ENCODE peak calls at places on chromosomes 13 and 19, in seven cellular contexts. Y, L, F, A, M, Q and U are unnamed samples.

GRCh38 chr13:112638919-112639318 is 50.9 kb upstream of the ATP11A start:
- DNase-seq in Q (no peak), M (no peak), Y (no peak), L (no peak), A (no peak), F (no peak), U (no peak)

GRCh38 chr13:39144941-39145533 is 106.8 kb downstream of the NHLRC3 start:
- DNase-seq in Q (peak; percentile 7), M (no peak), Y (peak; percentile 73), F (peak; percentile 41), A (peak; percentile 80), L (peak; percentile 79), U (peak; percentile 65)

GRCh38 chr13:32594339-32594738 is 8.1 kb downstream of the PDS5B start:
- DNase-seq in A (no peak), Y (no peak), Q (no peak), L (peak; percentile 44), M (no peak), F (no peak), U (peak; percentile 52)

GRCh38 chr19:4043966-4044365 is 22.7 kb downstream of the ZBTB7A start:
- DNase-seq in F (no peak), L (no peak), M (no peak), Y (no peak), Q (no peak), A (no peak), U (no peak)

GRCh38 chr13:49641810-49642291 is 13.5 kb downstream of the ARL11 start:
- DNase-seq in M (peak; percentile 73), Q (no peak), A (no peak), Y (peak; percentile 35), F (no peak), L (peak; percentile 94), U (peak; percentile 36)

GRCh38 chr13:23656637-23657036 is 86.4 kb downstream of the TNFRSF19 start:
- DNase-seq in Y (no peak), A (no peak), F (no peak), Q (no peak), L (peak; percentile 69), M (no peak), U (no peak)

GRCh38 chr13:98778749-98779148 is 26.3 kb upstream of the SLC15A1 start:
- DNase-seq in L (no peak), F (no peak), A (no peak), Y (no peak), M (no peak), Q (no peak), U (peak; percentile 22)

GRCh38 chr13:84873951-84874350 is 925.3 kb downstream of the SLITRK6 start:
- DNase-seq in M (no peak), A (no peak), Y (no peak), F (no peak), L (no peak), Q (no peak), U (no peak)

GRCh38 chr13:59111711-59112110 is 1052.0 kb downstream of the DIAPH3 start:
- DNase-seq in F (no peak), Y (no peak), L (peak; percentile 0), M (no peak), A (no peak), Q (no peak), U (no peak)

GRCh38 chr19:45049073-45049736 is 10.4 kb downstream of the CLASRP start:
- DNase-seq in L (no peak), Y (no peak), M (no peak), F (no peak), A (no peak), Q (peak; percentile 77), U (no peak)

GRCh38 chr13:52155177-52155576 is 4.2 kb downstream of the NEK3 start:
- DNase-seq in M (no peak), A (no peak), L (no peak), Q (no peak), Y (no peak), F (no peak), U (no peak)

GRCh38 chr13:94515911-94516310 is 36.4 kb upstream of the DCT start:
- DNase-seq in Q (no peak), F (no peak), M (no peak), A (no peak), L (no peak), Y (no peak), U (no peak)

GRCh38 chr13:23506821-23507210 is 63.4 kb upstream of the TNFRSF19 start:
- DNase-seq in A (no peak), F (no peak), M (no peak), Y (peak; percentile 21), Q (no peak), L (peak; percentile 81), U (peak; percentile 17)

GRCh38 chr19:32097620-32098019 is 247.8 kb upstream of the ZNF507 start:
- DNase-seq in A (no peak), Y (no peak), F (no peak), Q (peak; percentile 20), L (no peak), M (no peak), U (no peak)

GRCh38 chr13:30933334-30933681 is 852 bp downstream of the TEX26 start:
- DNase-seq in M (no peak), L (no peak), Y (no peak), Q (no peak), A (no peak), F (no peak), U (no peak)

GRCh38 chr19:39160523-39160861 is 34.9 kb downstream of the PAK4 start:
- DNase-seq in M (no peak), Q (no peak), F (no peak), L (peak; percentile 79), A (no peak), Y (peak; percentile 77), U (peak; percentile 58)

GRCh38 chr13:35700661-35701060 is 224.2 kb upstream of the MAB21L1 start:
- DNase-seq in A (no peak), M (no peak), L (peak; percentile 71), Q (no peak), F (no peak), Y (no peak), U (no peak)

GRCh38 chr13:39498471-39499114 is 104.4 kb downstream of the LHFPL6 start:
- DNase-seq in L (no peak), Y (no peak), M (no peak), Q (no peak), F (no peak), A (peak; percentile 58), U (no peak)

DNA sequence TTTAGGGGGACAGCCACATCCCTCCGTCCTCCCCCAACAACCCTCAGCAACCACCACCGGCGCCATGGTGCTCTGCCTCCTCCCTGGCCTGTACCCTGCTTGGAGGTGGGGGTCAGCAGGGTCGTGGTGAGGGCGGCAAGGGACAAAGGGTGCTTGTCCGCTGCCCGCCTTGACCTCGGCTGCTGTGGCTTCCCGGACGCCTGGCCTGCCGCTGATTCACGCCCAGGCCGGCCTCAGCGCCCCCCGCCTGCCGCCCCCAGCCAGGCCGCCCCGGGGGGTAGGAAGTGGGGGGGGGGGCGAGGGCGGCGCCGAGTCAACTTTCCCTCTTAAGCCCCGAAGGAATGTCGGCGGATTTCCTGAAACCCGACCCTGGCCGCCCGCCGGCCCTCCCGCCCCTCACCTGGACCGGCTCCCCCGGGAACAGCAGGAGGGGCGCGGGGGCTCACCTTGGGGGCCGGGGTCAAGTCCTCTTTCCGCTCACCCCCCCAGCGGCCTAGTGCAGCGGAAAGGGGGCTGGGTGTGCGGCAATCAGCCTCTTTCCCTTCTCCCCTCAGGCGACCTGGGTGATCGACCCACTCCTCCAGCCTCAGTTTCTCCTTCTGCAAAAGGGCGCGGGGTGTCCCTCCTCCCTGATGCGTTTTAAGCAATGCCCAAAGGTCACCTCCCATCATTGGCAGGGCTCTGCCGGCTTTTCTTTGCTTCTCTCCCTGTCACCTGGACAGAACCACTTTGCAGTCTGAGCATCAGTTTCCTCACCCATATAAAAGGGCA is 1.9 kb upstream of the TMEM59L start:
- DNase-seq in F (no peak), Q (no peak), Y (no peak), L (no peak), A (peak; percentile 74), M (no peak), U (no peak)
- TF ChIP-seq EZH2 in F (no peak), Q (peak; percentile 99), Y (no peak), L (no peak), A (peak; percentile 4), M (peak; percentile 97), U (peak; percentile 97)

DNA sequence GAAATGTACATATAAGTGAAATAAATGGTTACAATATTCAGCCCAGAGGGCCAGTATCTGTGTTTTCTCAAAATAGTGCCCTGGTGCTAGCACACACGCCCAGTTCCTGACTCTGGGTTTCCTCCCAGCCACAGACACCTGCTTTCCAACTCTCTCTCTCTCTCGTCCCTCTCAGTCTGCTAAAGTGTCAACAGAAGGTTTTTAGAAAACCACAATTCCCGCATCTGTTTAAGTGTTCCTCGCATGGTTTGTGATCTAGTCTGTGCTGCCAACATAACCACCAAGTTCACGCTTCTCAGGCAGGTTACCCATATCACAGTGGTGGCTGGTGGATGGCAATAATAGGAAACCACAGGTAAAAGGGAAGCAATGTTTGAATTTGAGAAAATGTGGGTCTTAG is 17.8 kb upstream of the UPF3A start:
- DNase-seq in A (no peak), M (no peak), F (no peak), Y (no peak), Q (peak; percentile 91), L (no peak), U (no peak)
- H3K4me1 ChIP-seq in A (peaks cover 5% of the 10 kb centered on the region), M (no peaks in the 10 kb centered on the region), F (no peaks in the 10 kb centered on the region), Y (no peaks in the 10 kb centered on the region), Q (peaks cover 90% of the 10 kb centered on the region), L (peaks cover 26% of the 10 kb centered on the region), U (no peaks in the 10 kb centered on the region)

GRCh38 chr13:67015976-67016600 is 214.0 kb downstream of the PCDH9 start:
- DNase-seq in Y (no peak), A (no peak), Q (no peak), M (no peak), L (no peak), F (no peak), U (no peak)

GRCh38 chr13:67018775-67019174 is 211.4 kb downstream of the PCDH9 start:
- DNase-seq in L (no peak), Y (no peak), F (no peak), M (no peak), A (no peak), Q (no peak), U (no peak)

GRCh38 chr13:67013709-67014108 is 216.4 kb downstream of the PCDH9 start:
- DNase-seq in A (no peak), M (no peak), Q (no peak), F (no peak), Y (no peak), L (no peak), U (no peak)

DNA sequence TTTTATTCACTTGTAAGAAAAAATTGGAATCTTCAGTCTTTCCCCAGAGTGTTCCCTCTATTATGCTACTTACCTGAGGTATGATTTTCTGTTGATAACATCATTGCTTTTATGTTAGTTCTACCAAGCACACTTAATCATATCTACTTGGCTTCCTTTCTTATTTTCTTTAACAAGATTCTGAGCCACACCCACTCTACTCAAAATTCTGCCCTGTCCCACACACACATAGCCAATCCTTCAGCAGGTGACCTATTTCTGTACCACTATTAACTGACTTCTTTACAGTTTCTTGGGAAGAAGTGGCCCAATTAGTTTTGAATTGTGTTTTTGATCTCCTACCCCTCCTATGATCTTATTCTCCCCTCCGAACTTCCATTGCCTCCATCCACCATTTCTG is 215.7 kb downstream of the PCDH9 start:
- DNase-seq in L (no peak), Q (no peak), M (no peak), F (no peak), Y (no peak), A (no peak), U (no peak)
- H3K9me2 ChIP-seq in L (no peaks in the 10 kb centered on the region), Q (no peaks in the 10 kb centered on the region), M (no peaks in the 10 kb centered on the region), F (no peaks in the 10 kb centered on the region), Y (no peaks in the 10 kb centered on the region), A (no peaks in the 10 kb centered on the region), U (no peaks in the 10 kb centered on the region)

GRCh38 chr19:21508198-21508597 is 2.8 kb downstream of the ZNF429 start:
- DNase-seq in F (no peak), L (no peak), M (no peak), A (no peak), Y (no peak), Q (no peak), U (no peak)

GRCh38 chr19:21519488-21519887 is 14.1 kb downstream of the ZNF429 start:
- DNase-seq in Q (no peak), F (no peak), M (no peak), Y (no peak), L (no peak), A (no peak), U (no peak)

GRCh38 chr19:21513651-21514050 is 8.2 kb downstream of the ZNF429 start:
- DNase-seq in A (no peak), Y (no peak), F (no peak), Q (no peak), M (no peak), L (no peak), U (no peak)
- TF ChIP-seq EZH2 in A (no peak), Y (no peak), F (no peak), Q (no peak), M (no peak), L (no peak), U (no peak)